ENCODE peak calls at places on chromosomes 13 and 19, in six cellular contexts. B, T, P, G, K and H are unnamed samples.

GRCh38 chr19:39145180-39145953 is 19.8 kb downstream of the PAK4 start:
- DNase-seq in B (no peak), T (no peak), P (no peak), G (no peak), K (no peak), H (no peak)

GRCh38 chr13:19618925-19619324 is 14.5 kb upstream of the MPHOSPH8 start:
- DNase-seq in B (no peak), T (no peak), P (no peak), G (no peak), K (no peak), H (no peak)

GRCh38 chr13:27359203-27359821 is 65.1 kb upstream of the GTF3A start:
- DNase-seq in B (no peak), T (peak; percentile 54), P (peak; percentile 53), G (peak; percentile 77), K (no peak), H (peak; percentile 67)

GRCh38 chr13:79655509-79655908 is 174.6 kb downstream of the NDFIP2 start:
- DNase-seq in B (no peak), T (no peak), P (no peak), G (no peak), K (no peak), H (no peak)

GRCh38 chr19:10290439-10290875 is 705 bp downstream of the ICAM5 start:
- DNase-seq in B (no peak), T (no peak), P (no peak), G (no peak), K (no peak), H (no peak)

GRCh38 chr13:43389573-43389972 is 366.2 kb downstream of the DNAJC15 start:
- DNase-seq in B (no peak), T (no peak), P (no peak), G (no peak), K (no peak), H (no peak)

GRCh38 chr13:20412761-20413355 is 112.8 kb downstream of the CRYL1 start:
- DNase-seq in B (no peak), T (peak; percentile 16), P (no peak), G (no peak), K (peak; percentile 31), H (no peak)

GRCh38 chr13:34435338-34435737 is 506.7 kb upstream of the NBEA start:
- DNase-seq in B (no peak), T (no peak), P (no peak), G (no peak), K (no peak), H (no peak)

GRCh38 chr19:17156296-17156946 is 58.7 kb upstream of the USE1 start:
- DNase-seq in B (no peak), T (no peak), P (no peak), G (no peak), K (no peak), H (no peak)

GRCh38 chr19:3454656-3455392 is 25.5 kb downstream of the SMIM24 start:
- DNase-seq in B (no peak), T (no peak), P (no peak), G (no peak), K (no peak), H (no peak)
- H3K27ac ChIP-seq in B (peak overlapping the region; percentile 42), T (peak overlapping the region; percentile 21), P (no peak overlapping the region), G (peak overlapping the region; percentile 88), K (no peak overlapping the region), H (no peak overlapping the region)

GRCh38 chr19:1377176-1377964 is 6.3 kb upstream of the NDUFS7 start:
- DNase-seq in B (no peak), T (no peak), P (no peak), G (no peak), K (no peak), H (no peak)
- TF ChIP-seq CTCF in B (no peak), T (no peak), P (no peak), G (no peak), K (no peak), H (no peak)

GRCh38 chr13:42275506-42275905 is 3.6 kb downstream of the AKAP11 start:
- DNase-seq in B (no peak), T (no peak), P (no peak), G (no peak), K (no peak), H (no peak)
- H3K4me3 ChIP-seq in B (no peak overlapping the region), T (no peak overlapping the region), P (no peak overlapping the region), G (no peak overlapping the region), K (no peak overlapping the region), H (no peak overlapping the region)

GRCh38 chr19:14478113-14478545 is 3.0 kb upstream of the PTGER1 start:
- DNase-seq in B (no peak), T (no peak), P (no peak), G (no peak), K (no peak), H (no peak)

GRCh38 chr19:14479309-14479984 is 4.3 kb upstream of the PTGER1 start:
- DNase-seq in B (no peak), T (no peak), P (no peak), G (no peak), K (no peak), H (no peak)

GRCh38 chr19:14476663-14477401 is 1.7 kb upstream of the PTGER1 start:
- DNase-seq in B (no peak), T (peak; percentile 41), P (no peak), G (no peak), K (no peak), H (no peak)

GRCh38 chr19:14476307-14476662 is 1.1 kb upstream of the PTGER1 start:
- DNase-seq in B (no peak), T (no peak), P (no peak), G (no peak), K (no peak), H (no peak)

DNA sequence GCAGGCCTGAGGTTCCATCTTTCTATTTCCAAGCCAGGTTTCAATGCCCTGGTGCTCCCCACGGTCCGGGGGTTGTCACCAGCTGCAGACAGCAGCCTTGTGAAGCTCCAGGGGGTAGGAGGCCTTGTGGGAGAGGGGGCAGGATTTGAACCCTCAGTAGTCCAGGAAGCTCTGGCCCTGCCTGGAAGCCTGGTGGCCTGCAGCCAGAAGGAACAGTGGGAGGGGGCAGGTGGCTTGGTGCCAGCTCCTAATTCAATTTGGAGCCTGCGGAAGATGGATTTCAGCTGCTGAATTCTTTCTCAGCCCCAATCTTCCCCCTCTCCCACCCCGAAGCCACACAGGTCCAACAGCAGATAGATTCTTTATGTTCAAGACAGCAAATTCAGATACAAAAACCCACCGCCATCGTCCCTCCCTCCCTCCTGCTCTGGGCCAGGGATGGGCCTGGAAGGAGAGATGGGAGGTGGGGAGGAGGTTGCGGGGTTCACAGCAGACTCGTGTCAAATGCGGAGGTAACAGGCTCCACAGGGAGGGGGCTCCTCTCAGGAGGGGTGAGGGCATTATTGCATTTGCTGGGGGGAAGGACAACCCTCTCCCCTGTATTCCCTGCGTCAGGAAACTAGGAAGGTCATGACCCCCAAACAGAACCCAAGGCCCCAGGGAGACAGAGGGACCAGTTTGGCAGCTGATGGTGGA is 2.4 kb upstream of the PTGER1 start:
- DNase-seq in B (no peak), T (no peak), P (no peak), G (no peak), K (no peak), H (no peak)
- H3K27ac ChIP-seq in B (no peak overlapping the region), T (no peak overlapping the region), P (no peak overlapping the region), G (no peak overlapping the region), K (no peak overlapping the region), H (no peak overlapping the region)

GRCh38 chr19:1247747-1248453 is 483 bp upstream of the MIDN start:
- DNase-seq in B (no peak), T (no peak), P (peak; percentile 77), G (peak; percentile 91), K (no peak), H (peak; percentile 79)
- TF ChIP-seq CTCF in B (no peak), T (peak; percentile 45), P (peak; percentile 28), G (no peak), K (no peak), H (no peak)

GRCh38 chr19:7888826-7889217 is 512 bp downstream of the LRRC8E start:
- DNase-seq in B (no peak), T (no peak), P (no peak), G (no peak), K (no peak), H (no peak)
- H3K4me3 ChIP-seq in B (no peak overlapping the region), T (peak overlapping the region; percentile 71), P (peak overlapping the region; percentile 65), G (no peak overlapping the region), K (peak overlapping the region; percentile 57), H (peak overlapping the region; percentile 18)

DNA sequence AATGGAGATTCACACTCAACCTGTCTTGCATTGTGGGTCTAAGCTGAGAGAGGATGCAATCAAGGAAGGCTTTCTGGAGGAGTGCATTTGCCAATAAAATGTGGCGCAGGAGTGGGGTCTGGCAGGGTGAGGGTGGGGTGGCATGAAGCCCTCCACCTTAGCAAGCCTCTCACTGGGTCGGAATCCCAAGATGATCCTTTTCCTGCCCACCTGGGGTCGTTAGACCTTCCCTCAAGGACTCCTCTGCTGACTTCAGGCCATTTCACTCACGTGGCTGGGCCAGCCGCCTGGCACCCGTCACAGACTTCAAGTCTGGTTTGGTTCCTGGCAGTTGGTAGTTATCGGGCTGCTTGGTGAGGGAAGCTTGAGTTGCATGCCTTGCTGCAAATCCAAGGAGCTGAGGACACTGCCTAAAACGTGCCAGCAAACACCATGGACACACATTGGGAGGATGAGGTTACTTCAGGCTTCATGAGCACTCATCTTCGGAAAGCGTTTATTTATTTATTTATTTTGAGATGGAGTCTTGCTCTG is 2.5 kb downstream of the GPI start:
- DNase-seq in B (no peak), T (no peak), P (no peak), G (no peak), K (no peak), H (no peak)
- H3K27ac ChIP-seq in B (no peak overlapping the region), T (no peak overlapping the region), P (peak overlapping the region; percentile 94), G (no peak overlapping the region), K (no peak overlapping the region), H (no peak overlapping the region)

DNA sequence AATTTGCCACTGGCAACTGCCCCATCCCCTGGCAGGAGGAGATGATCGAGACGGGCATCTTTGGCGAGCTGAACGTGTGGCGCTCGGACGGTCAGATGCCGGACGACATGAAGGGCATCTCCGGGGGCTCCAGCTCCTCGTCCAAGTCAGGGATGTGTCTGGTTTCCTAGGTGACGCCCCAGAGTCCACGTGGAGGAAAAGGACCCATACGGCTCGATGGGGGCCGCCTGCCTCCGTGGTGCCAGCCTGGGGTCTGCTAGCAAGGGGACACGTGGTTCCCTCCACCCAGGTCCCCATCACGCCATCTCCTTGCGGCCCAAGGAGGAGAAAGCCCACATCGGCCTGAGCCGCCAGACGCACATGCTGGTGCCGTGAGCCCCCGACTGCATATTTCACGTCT is 23.8 kb upstream of the TMEM255B start:
- DNase-seq in B (no peak), T (no peak), P (no peak), G (no peak), K (no peak), H (no peak)
- TF ChIP-seq CTCF in B (no peak), T (no peak), P (no peak), G (no peak), K (no peak), H (no peak)

GRCh38 chr19:55546822-55547614 is 1.7 kb upstream of the SBK3 start:
- DNase-seq in B (peak; percentile 68), T (peak; percentile 43), P (peak; percentile 85), G (peak; percentile 86), K (no peak), H (peak; percentile 64)
- H3K4me3 ChIP-seq in B (peak overlapping the region; percentile 45), T (no peak overlapping the region), P (peak overlapping the region; percentile 30), G (no peak overlapping the region), K (no peak overlapping the region), H (no peak overlapping the region)